ENCODE peak calls at places on chromosomes 3 and 15, in eight cellular contexts. S, V, R, C, Z, L, F and K are unnamed samples.

GRCh38 chr3:114213262-114213668 is 24.1 kb downstream of the ZNF80 start:
- DNase-seq in R (no peak), C (no peak), L (no peak), S (no peak), V (no peak), Z (no peak), F (no peak), K (no peak)

GRCh38 chr3:142947799-142948575 is 15.5 kb downstream of the PAQR9 start:
- DNase-seq in S (peak), V (peak), Z (no peak), C (no peak), R (no peak), F (no peak), L (no peak), K (no peak)

GRCh38 chr3:16993227-16993626 is 108.5 kb downstream of the PLCL2 start:
- DNase-seq in L (no peak), F (no peak), Z (no peak), R (no peak), S (no peak), C (peak), V (no peak), K (no peak)

GRCh38 chr3:42214565-42215283 is 51.3 kb downstream of the CCK start:
- DNase-seq in R (no peak), V (no peak), F (no peak), C (peak), S (no peak), L (no peak), Z (no peak), K (no peak)

GRCh38 chr3:68986496-68987208 is 26.8 kb downstream of the EOGT start:
- DNase-seq in Z (no peak), V (no peak), F (no peak), L (no peak), S (no peak), C (no peak), R (no peak), K (no peak)

GRCh38 chr3:14925729-14926591 is 21.4 kb upstream of the NR2C2 start:
- DNase-seq in F (peak), Z (no peak), S (peak), C (no peak), R (no peak), L (peak), V (peak), K (no peak)

GRCh38 chr3:13002398-13003124 is 70.7 kb downstream of the IQSEC1 start:
- DNase-seq in R (no peak), C (no peak), S (no peak), V (no peak), L (no peak), Z (no peak), F (no peak), K (no peak)

GRCh38 chr3:15794842-15795562 is 2.8 kb downstream of the ANKRD28 start:
- DNase-seq in V (no peak), Z (no peak), L (no peak), S (no peak), F (no peak), C (no peak), R (no peak), K (no peak)

GRCh38 chr15:77464129-77464865 is 43.6 kb downstream of the HMG20A start:
- DNase-seq in R (no peak), Z (no peak), V (no peak), L (no peak), F (no peak), S (no peak), C (no peak), K (no peak)

GRCh38 chr3:52384009-52384761 is 60.7 kb downstream of the SEMA3G start:
- DNase-seq in V (no peak), C (no peak), Z (no peak), S (no peak), L (no peak), R (no peak), F (no peak), K (no peak)

GRCh38 chr15:99433757-99434211 is 132.0 kb upstream of the MEF2A start:
- DNase-seq in L (no peak), R (no peak), C (no peak), S (no peak), Z (no peak), F (no peak), V (peak), K (no peak)

GRCh38 chr3:46971742-46972141 is 4.8 kb downstream of the CCDC12 start:
- DNase-seq in R (no peak), F (no peak), Z (no peak), V (no peak), L (no peak), C (no peak), S (no peak), K (no peak)

GRCh38 chr15:53031469-53031868 is 241.3 kb upstream of the ONECUT1 start:
- DNase-seq in F (no peak), Z (no peak), V (no peak), C (no peak), R (no peak), S (no peak), L (no peak), K (no peak)

GRCh38 chr15:51401872-51402517 is 60.5 kb downstream of the GLDN start:
- DNase-seq in L (peak), S (no peak), R (no peak), V (peak), F (peak), Z (no peak), C (no peak), K (no peak)

GRCh38 chr15:76327191-76328105 is 9.1 kb upstream of the ISL2 start:
- DNase-seq in C (no peak), S (no peak), F (no peak), R (no peak), Z (no peak), L (no peak), V (no peak), K (no peak)

GRCh38 chr3:48402281-48402732 is 27.6 kb downstream of the PLXNB1 start:
- DNase-seq in R (no peak), V (no peak), S (no peak), Z (no peak), C (peak), F (no peak), L (no peak), K (peak)

GRCh38 chr3:52983336-52983807 is 62.5 kb downstream of the SFMBT1 start:
- DNase-seq in V (peak), Z (no peak), F (no peak), S (peak), C (no peak), R (no peak), L (no peak), K (no peak)

GRCh38 chr3:195054311-195054710 is 216.6 kb downstream of the XXYLT1 start:
- DNase-seq in R (no peak), S (no peak), L (no peak), F (no peak), C (no peak), Z (no peak), V (no peak), K (no peak)